ENCODE peak calls at places on chromosomes 7 and 10, in four cellular contexts. M, I, F and D are unnamed samples.

GRCh38 chr7:96952974-96953391 is 52.4 kb upstream of the DLX6 start:
- DNase-seq in M (peak; percentile 82), I (no peak), F (no peak), D (no peak)

GRCh38 chr10:55410415-55410885 is 609.4 kb upstream of the PCDH15 start:
- DNase-seq in I (peak; percentile 38), F (no peak), M (no peak), D (peak; percentile 30)

GRCh38 chr10:15426558-15426957 is 55.5 kb upstream of the FAM171A1 start:
- DNase-seq in F (no peak), M (no peak), I (no peak), D (no peak)

GRCh38 chr7:141463986-141464385 is 87.2 kb upstream of the AGK start:
- DNase-seq in I (no peak), M (peak; percentile 39), F (no peak), D (no peak)

GRCh38 chr7:96414931-96415292 is 93.0 kb upstream of the SLC25A13 start:
- DNase-seq in M (peak; percentile 58), F (peak; percentile 56), I (peak; percentile 60), D (no peak)

GRCh38 chr7:150876817-150877526 is 24.7 kb downstream of the AOC1 start:
- DNase-seq in I (peak; percentile 73), M (peak; percentile 58), F (peak; percentile 67), D (no peak)

GRCh38 chr7:132740176-132740575 is 163.9 kb upstream of the PLXNA4 start:
- DNase-seq in F (no peak), M (no peak), I (no peak), D (no peak)

GRCh38 chr7:83546586-83546985 is 102.4 kb downstream of the SEMA3E start:
- DNase-seq in I (no peak), M (peak; percentile 86), F (no peak), D (no peak)

GRCh38 chr7:3117488-3118228 is 74.0 kb upstream of the CARD11 start:
- DNase-seq in I (no peak), M (no peak), F (no peak), D (no peak)

GRCh38 chr7:41238851-41239331 is 464.0 kb downstream of the INHBA start:
- DNase-seq in F (no peak), I (no peak), M (peak; percentile 76), D (no peak)

GRCh38 chr10:12795723-12796122 is 205.8 kb downstream of the CCDC3 start:
- DNase-seq in F (peak; percentile 33), I (no peak), M (no peak), D (no peak)

GRCh38 chr7:604038-604883 is 84.6 kb upstream of the PDGFA start:
- DNase-seq in F (peak; percentile 60), M (no peak), I (no peak), D (peak; percentile 57)